ENCODE peak calls at places on chromosomes 1 and 21, in nine cellular contexts. One of them, this sample, is unnamed.

GRCh38 chr1:71463144-71463543 is 382.3 kb upstream of the ZRANB2 start:
- DNase-seq in renal cortical epithelial cell: peak
- DNase-seq in HT1080: peak
- DNase-seq in psoas muscle: no peak
- DNase-seq in fibroblast of the conjunctiva: no peak
- DNase-seq in NAMALWA: no peak
- DNase-seq in kidney tubule cell: no peak
- DNase-seq in NCI-H1105 treated with DMSO at 0.1 percent for 48 hours: no peak
- DNase-seq in GM03348: peak
- DNase-seq in this sample: no peak

GRCh38 chr1:63966016-63966415 is 192.2 kb downstream of the ROR1 start:
- DNase-seq in renal cortical epithelial cell: no peak
- DNase-seq in HT1080: no peak
- DNase-seq in psoas muscle: no peak
- DNase-seq in fibroblast of the conjunctiva: no peak
- DNase-seq in NAMALWA: no peak
- DNase-seq in kidney tubule cell: no peak
- DNase-seq in NCI-H1105 treated with DMSO at 0.1 percent for 48 hours: no peak
- DNase-seq in GM03348: no peak
- DNase-seq in this sample: no peak

GRCh38 chr21:39176312-39176711 is 6.9 kb downstream of the PSMG1 start:
- DNase-seq in renal cortical epithelial cell: no peak
- DNase-seq in HT1080: no peak
- DNase-seq in psoas muscle: no peak
- DNase-seq in fibroblast of the conjunctiva: no peak
- DNase-seq in NAMALWA: no peak
- DNase-seq in kidney tubule cell: no peak
- DNase-seq in NCI-H1105 treated with DMSO at 0.1 percent for 48 hours: no peak
- DNase-seq in GM03348: no peak
- DNase-seq in this sample: no peak

GRCh38 chr1:158520955-158521665 is 33.1 kb downstream of the OR6Y1 start:
- DNase-seq in renal cortical epithelial cell: no peak
- DNase-seq in HT1080: no peak
- DNase-seq in psoas muscle: no peak
- DNase-seq in fibroblast of the conjunctiva: no peak
- DNase-seq in NAMALWA: no peak
- DNase-seq in kidney tubule cell: no peak
- DNase-seq in NCI-H1105 treated with DMSO at 0.1 percent for 48 hours: no peak
- DNase-seq in GM03348: no peak
- DNase-seq in this sample: no peak

GRCh38 chr1:234958702-234959649 is 169.7 kb downstream of the TOMM20 start:
- DNase-seq in renal cortical epithelial cell: no peak
- DNase-seq in HT1080: no peak
- DNase-seq in psoas muscle: no peak
- DNase-seq in fibroblast of the conjunctiva: no peak
- DNase-seq in NAMALWA: no peak
- DNase-seq in kidney tubule cell: no peak
- DNase-seq in NCI-H1105 treated with DMSO at 0.1 percent for 48 hours: no peak
- DNase-seq in GM03348: no peak
- DNase-seq in this sample: no peak

GRCh38 chr1:58946390-58946789 is 162.5 kb upstream of the JUN start:
- DNase-seq in renal cortical epithelial cell: no peak
- DNase-seq in HT1080: no peak
- DNase-seq in psoas muscle: no peak
- DNase-seq in fibroblast of the conjunctiva: no peak
- DNase-seq in NAMALWA: no peak
- DNase-seq in kidney tubule cell: no peak
- DNase-seq in NCI-H1105 treated with DMSO at 0.1 percent for 48 hours: no peak
- DNase-seq in GM03348: no peak
- DNase-seq in this sample: no peak

GRCh38 chr1:31441073-31441472 is 28.1 kb downstream of the SERINC2 start:
- DNase-seq in renal cortical epithelial cell: no peak
- DNase-seq in HT1080: no peak
- DNase-seq in psoas muscle: no peak
- DNase-seq in fibroblast of the conjunctiva: no peak
- DNase-seq in NAMALWA: no peak
- DNase-seq in kidney tubule cell: no peak
- DNase-seq in NCI-H1105 treated with DMSO at 0.1 percent for 48 hours: no peak
- DNase-seq in GM03348: no peak
- DNase-seq in this sample: no peak

GRCh38 chr1:180239145-180240096 is 9.4 kb downstream of the LHX4 start:
- DNase-seq in renal cortical epithelial cell: no peak
- DNase-seq in HT1080: no peak
- DNase-seq in psoas muscle: no peak
- DNase-seq in fibroblast of the conjunctiva: no peak
- DNase-seq in NAMALWA: no peak
- DNase-seq in kidney tubule cell: no peak
- DNase-seq in NCI-H1105 treated with DMSO at 0.1 percent for 48 hours: no peak
- DNase-seq in GM03348: no peak
- DNase-seq in this sample: no peak

GRCh38 chr1:3320246-3321152 is 134.0 kb upstream of the ARHGEF16 start:
- DNase-seq in renal cortical epithelial cell: no peak
- DNase-seq in HT1080: peak
- DNase-seq in psoas muscle: no peak
- DNase-seq in fibroblast of the conjunctiva: no peak
- DNase-seq in NAMALWA: no peak
- DNase-seq in kidney tubule cell: peak
- DNase-seq in NCI-H1105 treated with DMSO at 0.1 percent for 48 hours: peak
- DNase-seq in GM03348: no peak
- DNase-seq in this sample: no peak

GRCh38 chr1:31932491-31933316 is 5.5 kb downstream of the PTP4A2 start:
- DNase-seq in renal cortical epithelial cell: no peak
- DNase-seq in HT1080: peak
- DNase-seq in psoas muscle: no peak
- DNase-seq in fibroblast of the conjunctiva: no peak
- DNase-seq in NAMALWA: peak
- DNase-seq in kidney tubule cell: peak
- DNase-seq in NCI-H1105 treated with DMSO at 0.1 percent for 48 hours: no peak
- DNase-seq in GM03348: no peak
- DNase-seq in this sample: no peak

GRCh38 chr1:228830185-228830953 is 95.1 kb downstream of the RHOU start:
- DNase-seq in renal cortical epithelial cell: no peak
- DNase-seq in HT1080: no peak
- DNase-seq in psoas muscle: no peak
- DNase-seq in fibroblast of the conjunctiva: no peak
- DNase-seq in NAMALWA: no peak
- DNase-seq in kidney tubule cell: no peak
- DNase-seq in NCI-H1105 treated with DMSO at 0.1 percent for 48 hours: no peak
- DNase-seq in GM03348: no peak
- DNase-seq in this sample: no peak

GRCh38 chr1:29415156-29415830 is 179.0 kb downstream of the PTPRU start:
- DNase-seq in renal cortical epithelial cell: peak
- DNase-seq in HT1080: peak
- DNase-seq in psoas muscle: no peak
- DNase-seq in fibroblast of the conjunctiva: no peak
- DNase-seq in NAMALWA: peak
- DNase-seq in kidney tubule cell: peak
- DNase-seq in NCI-H1105 treated with DMSO at 0.1 percent for 48 hours: peak
- DNase-seq in GM03348: no peak
- DNase-seq in this sample: no peak

GRCh38 chr1:108854226-108855019 is 2.5 kb downstream of the AKNAD1 start:
- DNase-seq in renal cortical epithelial cell: no peak
- DNase-seq in HT1080: no peak
- DNase-seq in psoas muscle: no peak
- DNase-seq in fibroblast of the conjunctiva: no peak
- DNase-seq in NAMALWA: no peak
- DNase-seq in kidney tubule cell: no peak
- DNase-seq in NCI-H1105 treated with DMSO at 0.1 percent for 48 hours: no peak
- DNase-seq in GM03348: peak
- DNase-seq in this sample: no peak

GRCh38 chr21:34205811-34206635 is 132.6 kb downstream of the MRPS6 start:
- DNase-seq in renal cortical epithelial cell: peak
- DNase-seq in HT1080: no peak
- DNase-seq in psoas muscle: no peak
- DNase-seq in fibroblast of the conjunctiva: peak
- DNase-seq in NAMALWA: peak
- DNase-seq in kidney tubule cell: no peak
- DNase-seq in NCI-H1105 treated with DMSO at 0.1 percent for 48 hours: peak
- DNase-seq in GM03348: no peak
- DNase-seq in this sample: no peak

GRCh38 chr1:106717561-106717960 is 338.9 kb upstream of the PRMT6 start:
- DNase-seq in renal cortical epithelial cell: no peak
- DNase-seq in HT1080: no peak
- DNase-seq in psoas muscle: no peak
- DNase-seq in fibroblast of the conjunctiva: no peak
- DNase-seq in NAMALWA: no peak
- DNase-seq in kidney tubule cell: no peak
- DNase-seq in NCI-H1105 treated with DMSO at 0.1 percent for 48 hours: no peak
- DNase-seq in GM03348: no peak
- DNase-seq in this sample: no peak

GRCh38 chr1:248906741-248907661 is 966 bp downstream of the PGBD2 start:
- DNase-seq in renal cortical epithelial cell: peak
- DNase-seq in HT1080: no peak
- DNase-seq in psoas muscle: no peak
- DNase-seq in fibroblast of the conjunctiva: no peak
- DNase-seq in NAMALWA: no peak
- DNase-seq in kidney tubule cell: peak
- DNase-seq in NCI-H1105 treated with DMSO at 0.1 percent for 48 hours: no peak
- DNase-seq in GM03348: no peak
- DNase-seq in this sample: peak

GRCh38 chr1:119279441-119280415 is 88.9 kb upstream of the HAO2 start:
- DNase-seq in renal cortical epithelial cell: peak
- DNase-seq in HT1080: peak
- DNase-seq in psoas muscle: no peak
- DNase-seq in fibroblast of the conjunctiva: peak
- DNase-seq in NAMALWA: no peak
- DNase-seq in kidney tubule cell: peak
- DNase-seq in NCI-H1105 treated with DMSO at 0.1 percent for 48 hours: no peak
- DNase-seq in GM03348: peak
- DNase-seq in this sample: peak

GRCh38 chr1:40868051-40868723 is 6.0 kb upstream of the CITED4 start:
- DNase-seq in renal cortical epithelial cell: peak
- DNase-seq in HT1080: peak
- DNase-seq in psoas muscle: no peak
- DNase-seq in fibroblast of the conjunctiva: no peak
- DNase-seq in NAMALWA: no peak
- DNase-seq in kidney tubule cell: peak
- DNase-seq in NCI-H1105 treated with DMSO at 0.1 percent for 48 hours: no peak
- DNase-seq in GM03348: no peak
- DNase-seq in this sample: peak

GRCh38 chr21:17371470-17371869 is 141.4 kb upstream of the CXADR start:
- DNase-seq in renal cortical epithelial cell: peak
- DNase-seq in HT1080: peak
- DNase-seq in psoas muscle: no peak
- DNase-seq in fibroblast of the conjunctiva: no peak
- DNase-seq in NAMALWA: no peak
- DNase-seq in kidney tubule cell: peak
- DNase-seq in NCI-H1105 treated with DMSO at 0.1 percent for 48 hours: no peak
- DNase-seq in GM03348: peak
- DNase-seq in this sample: peak

GRCh38 chr1:91885331-91885715 is 628 bp downstream of the TGFBR3 start:
- DNase-seq in renal cortical epithelial cell: no peak
- DNase-seq in HT1080: no peak
- DNase-seq in psoas muscle: peak
- DNase-seq in fibroblast of the conjunctiva: no peak
- DNase-seq in NAMALWA: no peak
- DNase-seq in kidney tubule cell: peak
- DNase-seq in NCI-H1105 treated with DMSO at 0.1 percent for 48 hours: no peak
- DNase-seq in GM03348: peak
- DNase-seq in this sample: no peak

GRCh38 chr1:202164271-202165037 is 4.1 kb upstream of the PTPN7 start:
- DNase-seq in renal cortical epithelial cell: no peak
- DNase-seq in HT1080: no peak
- DNase-seq in psoas muscle: no peak
- DNase-seq in fibroblast of the conjunctiva: no peak
- DNase-seq in NAMALWA: peak
- DNase-seq in kidney tubule cell: no peak
- DNase-seq in NCI-H1105 treated with DMSO at 0.1 percent for 48 hours: no peak
- DNase-seq in GM03348: no peak
- DNase-seq in this sample: no peak

GRCh38 chr1:150836129-150836773 is 28.2 kb upstream of the CTSK start:
- DNase-seq in renal cortical epithelial cell: peak
- DNase-seq in HT1080: no peak
- DNase-seq in psoas muscle: no peak
- DNase-seq in fibroblast of the conjunctiva: no peak
- DNase-seq in NAMALWA: no peak
- DNase-seq in kidney tubule cell: peak
- DNase-seq in NCI-H1105 treated with DMSO at 0.1 percent for 48 hours: peak
- DNase-seq in GM03348: no peak
- DNase-seq in this sample: peak

GRCh38 chr1:220094016-220094911 is at the start of gene IARS2:
- DNase-seq in renal cortical epithelial cell: peak
- DNase-seq in HT1080: peak
- DNase-seq in psoas muscle: peak
- DNase-seq in fibroblast of the conjunctiva: peak
- DNase-seq in NAMALWA: peak
- DNase-seq in kidney tubule cell: peak
- DNase-seq in NCI-H1105 treated with DMSO at 0.1 percent for 48 hours: peak
- DNase-seq in GM03348: peak
- DNase-seq in this sample: peak

GRCh38 chr1:169929210-169929526 is 35.5 kb upstream of the SCYL3 start:
- DNase-seq in renal cortical epithelial cell: no peak
- DNase-seq in HT1080: no peak
- DNase-seq in psoas muscle: no peak
- DNase-seq in fibroblast of the conjunctiva: no peak
- DNase-seq in NAMALWA: no peak
- DNase-seq in kidney tubule cell: no peak
- DNase-seq in NCI-H1105 treated with DMSO at 0.1 percent for 48 hours: no peak
- DNase-seq in GM03348: no peak
- DNase-seq in this sample: no peak

GRCh38 chr1:159978107-159978398 is 24.0 kb upstream of the SLAMF9 start:
- DNase-seq in renal cortical epithelial cell: no peak
- DNase-seq in HT1080: no peak
- DNase-seq in psoas muscle: no peak
- DNase-seq in fibroblast of the conjunctiva: no peak
- DNase-seq in NAMALWA: no peak
- DNase-seq in kidney tubule cell: no peak
- DNase-seq in NCI-H1105 treated with DMSO at 0.1 percent for 48 hours: no peak
- DNase-seq in GM03348: no peak
- DNase-seq in this sample: no peak

GRCh38 chr1:218498061-218498938 is 153.2 kb downstream of the TGFB2 start:
- DNase-seq in renal cortical epithelial cell: peak
- DNase-seq in HT1080: peak
- DNase-seq in psoas muscle: no peak
- DNase-seq in fibroblast of the conjunctiva: no peak
- DNase-seq in NAMALWA: no peak
- DNase-seq in kidney tubule cell: peak
- DNase-seq in NCI-H1105 treated with DMSO at 0.1 percent for 48 hours: no peak
- DNase-seq in GM03348: no peak
- DNase-seq in this sample: peak

GRCh38 chr1:229844675-229845074 is 218.6 kb downstream of the URB2 start:
- DNase-seq in renal cortical epithelial cell: no peak
- DNase-seq in HT1080: no peak
- DNase-seq in psoas muscle: peak
- DNase-seq in fibroblast of the conjunctiva: no peak
- DNase-seq in NAMALWA: no peak
- DNase-seq in kidney tubule cell: no peak
- DNase-seq in NCI-H1105 treated with DMSO at 0.1 percent for 48 hours: peak
- DNase-seq in GM03348: no peak
- DNase-seq in this sample: no peak

GRCh38 chr1:201595381-201595780 is 56.5 kb downstream of the NAV1 start:
- DNase-seq in renal cortical epithelial cell: no peak
- DNase-seq in HT1080: no peak
- DNase-seq in psoas muscle: no peak
- DNase-seq in fibroblast of the conjunctiva: no peak
- DNase-seq in NAMALWA: no peak
- DNase-seq in kidney tubule cell: no peak
- DNase-seq in NCI-H1105 treated with DMSO at 0.1 percent for 48 hours: no peak
- DNase-seq in GM03348: no peak
- DNase-seq in this sample: no peak

GRCh38 chr21:31298618-31299269 is 45.3 kb downstream of the TIAM1 start:
- DNase-seq in renal cortical epithelial cell: peak
- DNase-seq in HT1080: no peak
- DNase-seq in psoas muscle: no peak
- DNase-seq in fibroblast of the conjunctiva: no peak
- DNase-seq in NAMALWA: no peak
- DNase-seq in kidney tubule cell: peak
- DNase-seq in NCI-H1105 treated with DMSO at 0.1 percent for 48 hours: no peak
- DNase-seq in GM03348: no peak
- DNase-seq in this sample: peak

GRCh38 chr21:29939859-29940245 is at the start of gene GRIK1:
- DNase-seq in renal cortical epithelial cell: no peak
- DNase-seq in HT1080: no peak
- DNase-seq in psoas muscle: no peak
- DNase-seq in fibroblast of the conjunctiva: no peak
- DNase-seq in NAMALWA: no peak
- DNase-seq in kidney tubule cell: no peak
- DNase-seq in NCI-H1105 treated with DMSO at 0.1 percent for 48 hours: no peak
- DNase-seq in GM03348: no peak
- DNase-seq in this sample: no peak

GRCh38 chr1:168861421-168862023 is 132.5 kb upstream of the DPT start:
- DNase-seq in renal cortical epithelial cell: no peak
- DNase-seq in HT1080: no peak
- DNase-seq in psoas muscle: no peak
- DNase-seq in fibroblast of the conjunctiva: no peak
- DNase-seq in NAMALWA: no peak
- DNase-seq in kidney tubule cell: no peak
- DNase-seq in NCI-H1105 treated with DMSO at 0.1 percent for 48 hours: no peak
- DNase-seq in GM03348: no peak
- DNase-seq in this sample: no peak